ENCODE peak calls at places on chromosomes 16 and 17, in four cellular contexts. D, T, J and K are unnamed samples.

GRCh38 chr16:585351-585750 is 4.5 kb upstream of the RAB40C start:
- DNase-seq in T (no peak), D (no peak), J (no peak), K (no peak)

GRCh38 chr16:10622036-10622921 is 41.9 kb upstream of the EMP2 start:
- DNase-seq in T (no peak), J (no peak), D (no peak), K (no peak)

GRCh38 chr17:67460097-67460496 is 83.0 kb downstream of the PITPNC1 start:
- DNase-seq in J (no peak), D (no peak), T (no peak), K (no peak)

GRCh38 chr17:78337244-78338109 is 22.4 kb downstream of the SOCS3 start:
- DNase-seq in T (peak), D (no peak), J (no peak), K (peak)

GRCh38 chr17:78723001-78723796 is 58.9 kb downstream of the CYTH1 start:
- DNase-seq in T (no peak), J (no peak), D (no peak), K (no peak)

GRCh38 chr17:10285896-10286295 is 86.9 kb downstream of the MYH13 start:
- DNase-seq in D (no peak), J (no peak), T (no peak), K (no peak)

GRCh38 chr17:6677946-6678345 is 26.4 kb downstream of the C17orf100 start:
- DNase-seq in J (no peak), T (no peak), D (no peak), K (no peak)

GRCh38 chr17:38428643-38429371 is 543 bp downstream of the ARHGAP23 start:
- DNase-seq in D (no peak), J (no peak), T (peak), K (peak)

GRCh38 chr17:76492989-76493501 is 8.2 kb downstream of the RHBDF2 start:
- DNase-seq in J (peak), T (peak), D (peak), K (peak)

GRCh38 chr16:21175397-21175796 is 16.9 kb downstream of the LDAF1 start:
- DNase-seq in D (no peak), J (no peak), T (no peak), K (no peak)